ENCODE peak calls at places on chromosome 6, in five cellular contexts. One of them, this sample, is unnamed.

GRCh38 chr6:36226648-36227047 is 30.1 kb downstream of the BRPF3 start:
- DNase-seq in WTC11: no peak
- DNase-seq in K562: no peak
- DNase-seq in A549: no peak
- DNase-seq in GM12878: no peak
- DNase-seq in this sample: no peak

GRCh38 chr6:29532320-29532951 is 27.1 kb downstream of the UBD start:
- DNase-seq in WTC11: no peak
- DNase-seq in K562: no peak
- DNase-seq in A549: no peak
- DNase-seq in GM12878: no peak
- DNase-seq in this sample: no peak

GRCh38 chr6:43728586-43728985 is 41.0 kb upstream of the MRPS18A start:
- DNase-seq in WTC11: no peak
- DNase-seq in K562: no peak
- DNase-seq in A549: no peak
- DNase-seq in GM12878: no peak
- DNase-seq in this sample: no peak

GRCh38 chr6:162153120-162153519 is 574.4 kb downstream of the PRKN start:
- DNase-seq in WTC11: no peak
- DNase-seq in K562: no peak
- DNase-seq in A549: no peak
- DNase-seq in GM12878: no peak
- DNase-seq in this sample: no peak

GRCh38 chr6:138520463-138520862 is 21.2 kb upstream of the NHSL1 start:
- DNase-seq in WTC11: no peak
- DNase-seq in K562: no peak
- DNase-seq in A549: no peak
- DNase-seq in GM12878: no peak
- DNase-seq in this sample: no peak

GRCh38 chr6:38773338-38773737 is 58.2 kb downstream of the DNAH8 start:
- DNase-seq in WTC11: peak; percentile 72
- DNase-seq in K562: peak; percentile 41
- DNase-seq in A549: peak; percentile 24
- DNase-seq in GM12878: no peak
- DNase-seq in this sample: peak; percentile 19

GRCh38 chr6:167937948-167938911 is 59.2 kb upstream of the KIF25 start:
- DNase-seq in WTC11: no peak
- DNase-seq in K562: no peak
- DNase-seq in A549: no peak
- DNase-seq in GM12878: no peak
- DNase-seq in this sample: no peak

GRCh38 chr6:11110921-11111768 is at the start of gene ERVFRD-1:
- DNase-seq in WTC11: no peak
- DNase-seq in K562: no peak
- DNase-seq in A549: no peak
- DNase-seq in GM12878: no peak
- DNase-seq in this sample: no peak

GRCh38 chr6:142014515-142014914 is 118.2 kb upstream of the GJE1 start:
- DNase-seq in WTC11: no peak
- DNase-seq in K562: no peak
- DNase-seq in A549: peak; percentile 72
- DNase-seq in GM12878: no peak
- DNase-seq in this sample: no peak

GRCh38 chr6:108294787-108295625 is at the start of gene AFG1L:
- DNase-seq in WTC11: peak; percentile 95
- DNase-seq in K562: peak; percentile 93
- DNase-seq in A549: peak; percentile 87
- DNase-seq in GM12878: peak; percentile 74
- DNase-seq in this sample: peak; percentile 86
- TF ChIP-seq ESRRA in WTC11: no peak
- TF ChIP-seq ESRRA in K562: peak; percentile 94
- TF ChIP-seq ESRRA in A549: no peak
- TF ChIP-seq ESRRA in GM12878: no peak
- TF ChIP-seq ESRRA in this sample: no peak

DNA sequence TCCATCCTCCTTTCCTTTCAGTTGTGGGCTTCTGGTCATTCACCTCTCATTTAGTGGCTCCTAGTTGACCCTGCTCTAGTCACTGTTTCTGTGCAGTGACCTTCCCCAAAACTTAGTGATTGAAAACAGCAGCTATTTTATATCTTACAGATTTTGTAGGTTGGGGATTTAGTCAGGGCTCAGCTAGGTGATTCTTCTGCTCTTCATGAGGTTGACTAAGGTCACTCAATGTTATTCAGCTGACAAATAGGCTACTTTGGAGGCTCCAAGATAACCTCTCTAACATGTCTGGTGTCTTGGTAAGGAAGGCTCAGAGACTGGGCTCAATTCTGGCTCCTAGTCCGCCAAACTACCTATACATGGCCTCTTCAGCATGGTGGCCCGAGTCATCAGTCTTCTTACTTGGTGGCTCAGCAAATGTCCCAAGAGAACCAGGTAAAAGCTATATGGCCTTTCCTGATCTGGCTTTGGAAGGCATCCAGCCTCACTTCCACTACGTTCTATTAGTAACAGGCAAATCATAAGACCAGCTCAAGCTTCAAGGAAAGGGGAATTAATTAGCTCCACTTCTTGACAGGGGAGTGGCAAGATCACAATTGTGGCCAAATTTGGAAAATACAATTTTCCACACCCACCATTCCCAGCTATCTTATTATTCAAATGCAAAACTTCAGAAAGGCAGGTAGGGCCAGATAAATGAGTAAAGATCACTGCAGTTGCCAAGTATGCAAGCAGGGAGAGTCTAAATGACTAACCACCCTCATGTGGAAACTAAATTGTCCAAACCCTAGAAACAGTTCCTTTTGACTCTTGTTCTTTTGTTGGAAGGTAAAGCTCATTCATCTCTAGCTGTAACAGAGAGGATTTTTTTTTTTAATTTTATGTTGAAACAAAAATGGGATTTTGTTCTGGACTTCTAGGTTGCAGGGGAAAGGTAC is 50.5 kb upstream of the LTV1 start:
- DNase-seq in WTC11: no peak
- DNase-seq in K562: no peak
- DNase-seq in A549: no peak
- DNase-seq in GM12878: no peak
- DNase-seq in this sample: no peak
- TF ChIP-seq ESRRA in WTC11: no peak
- TF ChIP-seq ESRRA in K562: peak; percentile 17
- TF ChIP-seq ESRRA in A549: no peak
- TF ChIP-seq ESRRA in GM12878: no peak
- TF ChIP-seq ESRRA in this sample: no peak

DNA sequence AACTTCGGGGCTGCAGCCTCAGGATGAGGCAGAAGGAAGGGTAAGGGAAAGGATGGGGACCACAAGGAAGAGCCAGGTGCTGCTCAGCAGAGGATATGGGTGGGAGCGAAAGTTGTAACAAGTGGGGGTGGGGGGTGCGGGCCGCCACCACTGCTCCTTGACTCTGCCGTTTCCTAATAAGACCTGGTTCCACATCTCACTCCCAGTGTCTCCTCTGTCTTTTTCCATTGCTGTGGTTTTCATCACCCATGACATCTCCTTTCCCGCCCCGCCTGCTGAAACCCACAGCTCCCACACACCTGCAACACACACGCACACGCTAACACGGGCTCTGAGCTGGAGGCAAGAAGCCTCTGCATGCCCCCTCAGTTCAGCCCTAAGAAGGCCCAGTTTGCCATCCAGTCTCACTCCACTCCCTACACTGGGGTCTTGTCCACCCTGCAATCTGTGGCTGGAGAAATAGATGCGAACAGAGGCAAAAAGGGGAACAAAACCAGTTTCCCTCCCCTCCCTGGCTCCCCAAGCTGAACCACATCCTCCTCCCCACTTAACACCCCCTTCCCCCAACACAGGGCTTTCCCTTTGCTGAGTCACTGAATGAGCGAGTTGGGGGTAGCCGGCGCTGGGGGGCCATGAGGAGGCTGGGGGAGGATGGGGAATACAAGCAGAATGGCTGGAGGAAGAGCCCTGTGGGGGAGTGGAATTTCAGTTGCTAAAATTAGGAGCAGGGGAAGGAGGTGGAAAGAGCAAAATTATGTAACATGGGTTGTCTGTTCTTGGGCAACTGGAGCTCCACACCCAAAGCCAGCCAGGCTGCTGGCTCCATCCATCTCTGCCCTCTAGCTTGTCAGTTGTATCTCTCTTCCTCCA is 11.5 kb downstream of the NFKBIL1 start:
- DNase-seq in WTC11: no peak
- DNase-seq in K562: peak; percentile 72
- DNase-seq in A549: no peak
- DNase-seq in GM12878: peak; percentile 87
- DNase-seq in this sample: no peak
- TF ChIP-seq ESRRA in WTC11: no peak
- TF ChIP-seq ESRRA in K562: peak; percentile 10
- TF ChIP-seq ESRRA in A549: no peak
- TF ChIP-seq ESRRA in GM12878: no peak
- TF ChIP-seq ESRRA in this sample: no peak

GRCh38 chr6:154403803-154404202 is 47.2 kb upstream of the IPCEF1 start:
- DNase-seq in WTC11: no peak
- DNase-seq in K562: no peak
- DNase-seq in A549: no peak
- DNase-seq in GM12878: no peak
- DNase-seq in this sample: no peak
- TF ChIP-seq ESRRA in WTC11: no peak
- TF ChIP-seq ESRRA in K562: no peak
- TF ChIP-seq ESRRA in A549: no peak
- TF ChIP-seq ESRRA in GM12878: no peak
- TF ChIP-seq ESRRA in this sample: no peak

GRCh38 chr6:31246051-31246495 is 25.8 kb downstream of the HLA-C start:
- DNase-seq in WTC11: no peak
- DNase-seq in K562: no peak
- DNase-seq in A549: peak; percentile 31
- DNase-seq in GM12878: no peak
- DNase-seq in this sample: peak; percentile 68
- TF ChIP-seq ESRRA in WTC11: no peak
- TF ChIP-seq ESRRA in K562: no peak
- TF ChIP-seq ESRRA in A549: no peak
- TF ChIP-seq ESRRA in GM12878: no peak
- TF ChIP-seq ESRRA in this sample: no peak

GRCh38 chr6:135906542-135906941 is 55.0 kb downstream of the PDE7B start:
- DNase-seq in WTC11: no peak
- DNase-seq in K562: no peak
- DNase-seq in A549: no peak
- DNase-seq in GM12878: no peak
- DNase-seq in this sample: no peak

GRCh38 chr6:135902756-135903331 is 51.3 kb downstream of the PDE7B start:
- DNase-seq in WTC11: no peak
- DNase-seq in K562: no peak
- DNase-seq in A549: no peak
- DNase-seq in GM12878: no peak
- DNase-seq in this sample: no peak

GRCh38 chr6:135905604-135906300 is 54.3 kb downstream of the PDE7B start:
- DNase-seq in WTC11: no peak
- DNase-seq in K562: no peak
- DNase-seq in A549: no peak
- DNase-seq in GM12878: no peak
- DNase-seq in this sample: no peak

GRCh38 chr6:135901776-135902524 is 50.4 kb downstream of the PDE7B start:
- DNase-seq in WTC11: no peak
- DNase-seq in K562: no peak
- DNase-seq in A549: no peak
- DNase-seq in GM12878: no peak
- DNase-seq in this sample: no peak

DNA sequence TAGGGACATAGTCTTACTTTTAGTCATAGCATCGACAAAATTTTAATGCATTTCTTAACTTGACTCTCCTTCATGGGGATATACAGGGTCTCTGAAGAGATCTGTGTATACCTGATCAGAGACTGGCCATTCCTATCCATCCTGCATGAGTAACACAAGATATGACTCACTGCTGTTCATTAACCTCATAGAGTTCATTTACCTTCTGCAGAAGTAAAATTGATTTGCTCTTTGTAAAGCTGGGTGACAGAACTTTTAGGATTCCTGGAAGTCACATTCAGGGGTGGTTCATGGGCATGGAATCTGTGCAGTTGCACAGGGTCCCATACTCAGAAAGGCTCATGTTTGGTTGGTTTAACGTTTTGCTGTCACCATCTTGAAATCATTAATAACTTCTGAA is 53.2 kb downstream of the PDE7B start:
- DNase-seq in WTC11: no peak
- DNase-seq in K562: no peak
- DNase-seq in A549: no peak
- DNase-seq in GM12878: no peak
- DNase-seq in this sample: no peak
- TF ChIP-seq ESRRA in WTC11: no peak
- TF ChIP-seq ESRRA in K562: no peak
- TF ChIP-seq ESRRA in A549: no peak
- TF ChIP-seq ESRRA in GM12878: no peak
- TF ChIP-seq ESRRA in this sample: no peak

GRCh38 chr6:166588691-166589333 is 2.3 kb upstream of the RAMACL start:
- DNase-seq in WTC11: peak; percentile 35
- DNase-seq in K562: no peak
- DNase-seq in A549: no peak
- DNase-seq in GM12878: peak; percentile 48
- DNase-seq in this sample: no peak
- TF ChIP-seq ESRRA in WTC11: no peak
- TF ChIP-seq ESRRA in K562: no peak
- TF ChIP-seq ESRRA in A549: no peak
- TF ChIP-seq ESRRA in GM12878: no peak
- TF ChIP-seq ESRRA in this sample: no peak

GRCh38 chr6:33317418-33317667 is 201 bp downstream of the ZBTB22 start:
- DNase-seq in WTC11: peak; percentile 69
- DNase-seq in K562: peak; percentile 94
- DNase-seq in A549: no peak
- DNase-seq in GM12878: no peak
- DNase-seq in this sample: no peak
- TF ChIP-seq ESRRA in WTC11: no peak
- TF ChIP-seq ESRRA in K562: no peak
- TF ChIP-seq ESRRA in A549: no peak
- TF ChIP-seq ESRRA in GM12878: no peak
- TF ChIP-seq ESRRA in this sample: no peak

This sample was measured in HepG2.